ENCODE peak calls at places on chromosomes 4 and X, in seven cellular contexts. H is activated CD4-positive, alpha-beta T cell treated with anti-CD3 and anti-CD28 coated beads for 24 hours; J is transverse colon; F is GM06990; O is lower lobe of right lung; D is cerebellum; L is sciatic nerve. Q is an unnamed sample.

GRCh38 chr4:83629945-83630684 is 94.2 kb downstream of the GPAT3 start:
- DNase-seq in H (no peak), J (peak; percentile 83), F (no peak), O (peak; percentile 55), D (no peak), L (no peak), Q (peak; percentile 33)

GRCh38 chrX:74656079-74656745 is 41.8 kb upstream of the RLIM start:
- DNase-seq in H (no peak), J (no peak), F (no peak), O (no peak), D (no peak), L (no peak), Q (no peak)

GRCh38 chr4:168409089-168409801 is 71.0 kb downstream of the DDX60L start:
- DNase-seq in H (no peak), J (no peak), F (no peak), O (no peak), D (no peak), L (no peak), Q (no peak)

GRCh38 chr4:53019485-53020382 is 157.6 kb downstream of the RASL11B start:
- DNase-seq in H (no peak), J (no peak), F (no peak), O (no peak), D (no peak), L (no peak), Q (no peak)

GRCh38 chr4:168076989-168077725 is 15.2 kb upstream of the ANXA10 start:
- DNase-seq in H (peak; percentile 36), J (peak; percentile 32), F (no peak), O (no peak), D (peak; percentile 19), L (peak; percentile 60), Q (peak; percentile 70)

GRCh38 chr4:96352051-96352517 is 512.2 kb downstream of the PDHA2 start:
- DNase-seq in H (no peak), J (no peak), F (no peak), O (no peak), D (no peak), L (no peak), Q (peak; percentile 4)

GRCh38 chr4:177964693-177965168 is 522.5 kb upstream of the AGA start:
- DNase-seq in H (no peak), J (no peak), F (no peak), O (no peak), D (no peak), L (no peak), Q (no peak)

GRCh38 chrX:16573781-16574180 is 76.2 kb upstream of the S100G start:
- DNase-seq in H (no peak), J (no peak), F (no peak), O (no peak), D (no peak), L (no peak), Q (no peak)

GRCh38 chrX:95076449-95076848 is 1402.4 kb downstream of the FAM133A start:
- DNase-seq in H (no peak), J (no peak), F (no peak), O (no peak), D (no peak), L (no peak), Q (no peak)

GRCh38 chrX:41542151-41542935 is 95.2 kb downstream of the NYX start:
- DNase-seq in H (no peak), J (peak; percentile 13), F (no peak), O (no peak), D (no peak), L (no peak), Q (no peak)

GRCh38 chrX:19698125-19698524 is 182.8 kb upstream of the MAP3K15 start:
- DNase-seq in H (no peak), J (no peak), F (no peak), O (no peak), D (no peak), L (no peak), Q (no peak)

GRCh38 chr4:168515222-168516011 is 18.6 kb downstream of the PALLD start:
- DNase-seq in H (no peak), J (no peak), F (no peak), O (no peak), D (no peak), L (no peak), Q (peak; percentile 3)

GRCh38 chrX:10749113-10749512 is 128.7 kb upstream of the MID1 start:
- DNase-seq in H (no peak), J (no peak), F (no peak), O (no peak), D (no peak), L (no peak), Q (no peak)

GRCh38 chr4:96073446-96073845 is 233.6 kb downstream of the PDHA2 start:
- DNase-seq in H (no peak), J (no peak), F (no peak), O (no peak), D (no peak), L (no peak), Q (no peak)

GRCh38 chr4:86963697-86964096 is 28.9 kb downstream of the AFF1 start:
- DNase-seq in H (no peak), J (no peak), F (no peak), O (no peak), D (no peak), L (no peak), Q (no peak)

GRCh38 chrX:72340046-72340445 is 34.3 kb upstream of the CITED1 start:
- DNase-seq in H (no peak), J (no peak), F (no peak), O (no peak), D (peak; percentile 29), L (no peak), Q (no peak)

GRCh38 chrX:119684916-119685224 is 8.1 kb downstream of the SEPTIN6 start:
- DNase-seq in H (no peak), J (no peak), F (no peak), O (no peak), D (no peak), L (no peak), Q (no peak)

GRCh38 chrX:23705235-23705634 is 37.8 kb downstream of the ACOT9 start:
- DNase-seq in H (no peak), J (no peak), F (no peak), O (no peak), D (no peak), L (no peak), Q (no peak)

GRCh38 chr4:162787120-162787519 is 379.6 kb downstream of the NAF1 start:
- DNase-seq in H (no peak), J (no peak), F (no peak), O (no peak), D (no peak), L (no peak), Q (no peak)

GRCh38 chrX:93932471-93933220 is 258.6 kb downstream of the FAM133A start:
- DNase-seq in H (no peak), J (no peak), F (no peak), O (no peak), D (no peak), L (no peak), Q (no peak)

GRCh38 chrX:71953946-71954345 is 43.3 kb downstream of the NHSL2 start:
- DNase-seq in H (no peak), J (no peak), F (no peak), O (no peak), D (peak; percentile 36), L (no peak), Q (no peak)

GRCh38 chr4:40550900-40551546 is 78.6 kb downstream of the RBM47 start:
- DNase-seq in H (no peak), J (peak; percentile 34), F (peak; percentile 68), O (no peak), D (no peak), L (no peak), Q (peak; percentile 13)

GRCh38 chrX:12488781-12489180 is 302.4 kb upstream of the PRPS2 start:
- DNase-seq in H (no peak), J (no peak), F (no peak), O (no peak), D (no peak), L (no peak), Q (no peak)

GRCh38 chrX:123860506-123860840 is 620 bp downstream of the XIAP start:
- DNase-seq in H (no peak), J (peak; percentile 62), F (no peak), O (no peak), D (no peak), L (no peak), Q (no peak)

GRCh38 chr4:152460488-152460887 is 75.4 kb downstream of the FBXW7 start:
- DNase-seq in H (no peak), J (no peak), F (no peak), O (no peak), D (no peak), L (no peak), Q (no peak)

GRCh38 chr4:54318904-54319303 is 89.8 kb downstream of the PDGFRA start:
- DNase-seq in H (no peak), J (no peak), F (no peak), O (no peak), D (no peak), L (no peak), Q (no peak)

GRCh38 chr4:6852582-6852981 is 57.0 kb upstream of the TBC1D14 start:
- DNase-seq in H (no peak), J (no peak), F (no peak), O (no peak), D (no peak), L (no peak), Q (no peak)

GRCh38 chrX:140975472-140975871 is 26.9 kb upstream of the SPANXB1 start:
- DNase-seq in H (no peak), J (no peak), F (no peak), O (no peak), D (no peak), L (no peak), Q (no peak)

GRCh38 chr4:186260117-186260503 is 5.9 kb upstream of the F11 start:
- DNase-seq in H (no peak), J (no peak), F (no peak), O (no peak), D (no peak), L (no peak), Q (no peak)

GRCh38 chr4:7635435-7635834 is 200.7 kb upstream of the PSAPL1 start:
- DNase-seq in H (no peak), J (no peak), F (no peak), O (no peak), D (no peak), L (no peak), Q (no peak)

GRCh38 chrX:1545776-1546408 is 8.9 kb upstream of the P2RY8 start:
- DNase-seq in H (no peak), J (no peak), F (no peak), O (no peak), D (no peak), L (no peak), Q (no peak)

GRCh38 chr4:157075811-157076577 is at the start of gene GLRB:
- DNase-seq in H (no peak), J (no peak), F (no peak), O (peak; percentile 50), D (peak; percentile 60), L (no peak), Q (peak; percentile 38)

GRCh38 chr4:172628263-172628662 is 540.3 kb upstream of the GALNT7 start:
- DNase-seq in H (no peak), J (no peak), F (no peak), O (no peak), D (no peak), L (no peak), Q (no peak)

GRCh38 chr4:99847362-99847976 is 30.8 kb downstream of the DAPP1 start:
- DNase-seq in H (no peak), J (no peak), F (peak; percentile 66), O (no peak), D (no peak), L (no peak), Q (no peak)

GRCh38 chrX:140163376-140164159 is 198.2 kb upstream of the CXorf66 start:
- DNase-seq in H (no peak), J (no peak), F (no peak), O (no peak), D (no peak), L (no peak), Q (no peak)

GRCh38 chr4:3047464-3048286 is 26.7 kb downstream of the HTT-AS start:
- DNase-seq in H (peak; percentile 64), J (peak; percentile 78), F (peak; percentile 86), O (peak; percentile 76), D (peak; percentile 52), L (peak; percentile 81), Q (peak; percentile 76)

GRCh38 chr4:164874791-164875190 is 2.2 kb upstream of the APELA start:
- DNase-seq in H (no peak), J (no peak), F (no peak), O (no peak), D (no peak), L (no peak), Q (no peak)

Q was measured in Ammon's horn.